ENCODE peak calls at places on chromosomes 6 and 20, in six cellular contexts. One of them, this sample, is unnamed.

GRCh38 chr6:151036869-151037680 is 171.6 kb downstream of the MTHFD1L start:
- DNase-seq in fibroblast of mammary gland: peak
- DNase-seq in T-helper 1 cell: no peak
- DNase-seq in GF-D8: no peak
- DNase-seq in Kasumi-1: no peak
- DNase-seq in right cardiac atrium: peak
- DNase-seq in this sample: no peak

GRCh38 chr20:57612436-57612835 is 7.8 kb downstream of the ZBP1 start:
- DNase-seq in fibroblast of mammary gland: no peak
- DNase-seq in T-helper 1 cell: no peak
- DNase-seq in GF-D8: no peak
- DNase-seq in Kasumi-1: no peak
- DNase-seq in right cardiac atrium: no peak
- DNase-seq in this sample: no peak

GRCh38 chr20:40188319-40188718 is 500.7 kb downstream of the MAFB start:
- DNase-seq in fibroblast of mammary gland: no peak
- DNase-seq in T-helper 1 cell: no peak
- DNase-seq in GF-D8: no peak
- DNase-seq in Kasumi-1: no peak
- DNase-seq in right cardiac atrium: no peak
- DNase-seq in this sample: no peak

GRCh38 chr6:53033764-53034163 is 31.4 kb upstream of the FBXO9 start:
- DNase-seq in fibroblast of mammary gland: peak
- DNase-seq in T-helper 1 cell: no peak
- DNase-seq in GF-D8: no peak
- DNase-seq in Kasumi-1: peak
- DNase-seq in right cardiac atrium: no peak
- DNase-seq in this sample: no peak

GRCh38 chr20:20690676-20691476 is 21.6 kb downstream of the RALGAPA2 start:
- DNase-seq in fibroblast of mammary gland: peak
- DNase-seq in T-helper 1 cell: no peak
- DNase-seq in GF-D8: peak
- DNase-seq in Kasumi-1: peak
- DNase-seq in right cardiac atrium: no peak
- DNase-seq in this sample: no peak

GRCh38 chr6:6699741-6700367 is 111.3 kb downstream of the LY86 start:
- DNase-seq in fibroblast of mammary gland: peak
- DNase-seq in T-helper 1 cell: no peak
- DNase-seq in GF-D8: peak
- DNase-seq in Kasumi-1: peak
- DNase-seq in right cardiac atrium: peak
- DNase-seq in this sample: peak

GRCh38 chr6:127384007-127384406 is 40.6 kb upstream of the ECHDC1 start:
- DNase-seq in fibroblast of mammary gland: peak
- DNase-seq in T-helper 1 cell: no peak
- DNase-seq in GF-D8: no peak
- DNase-seq in Kasumi-1: no peak
- DNase-seq in right cardiac atrium: no peak
- DNase-seq in this sample: no peak

GRCh38 chr6:144898052-144898689 is 613.0 kb downstream of the UTRN start:
- DNase-seq in fibroblast of mammary gland: peak
- DNase-seq in T-helper 1 cell: no peak
- DNase-seq in GF-D8: no peak
- DNase-seq in Kasumi-1: no peak
- DNase-seq in right cardiac atrium: no peak
- DNase-seq in this sample: peak

GRCh38 chr6:155504848-155505247 is 49.2 kb upstream of the NOX3 start:
- DNase-seq in fibroblast of mammary gland: no peak
- DNase-seq in T-helper 1 cell: no peak
- DNase-seq in GF-D8: no peak
- DNase-seq in Kasumi-1: no peak
- DNase-seq in right cardiac atrium: no peak
- DNase-seq in this sample: no peak

GRCh38 chr6:69044534-69044933 is 409.5 kb downstream of the ADGRB3 start:
- DNase-seq in fibroblast of mammary gland: peak
- DNase-seq in T-helper 1 cell: no peak
- DNase-seq in GF-D8: no peak
- DNase-seq in Kasumi-1: no peak
- DNase-seq in right cardiac atrium: no peak
- DNase-seq in this sample: no peak

GRCh38 chr6:17527076-17527475 is 73.0 kb upstream of the FAM8A1 start:
- DNase-seq in fibroblast of mammary gland: no peak
- DNase-seq in T-helper 1 cell: no peak
- DNase-seq in GF-D8: no peak
- DNase-seq in Kasumi-1: no peak
- DNase-seq in right cardiac atrium: no peak
- DNase-seq in this sample: no peak

GRCh38 chr6:69416739-69417138 is 380.1 kb downstream of the LMBRD1 start:
- DNase-seq in fibroblast of mammary gland: peak
- DNase-seq in T-helper 1 cell: no peak
- DNase-seq in GF-D8: no peak
- DNase-seq in Kasumi-1: no peak
- DNase-seq in right cardiac atrium: no peak
- DNase-seq in this sample: no peak

GRCh38 chr20:58587467-58587866 is 63.6 kb upstream of the STX16 start:
- DNase-seq in fibroblast of mammary gland: no peak
- DNase-seq in T-helper 1 cell: no peak
- DNase-seq in GF-D8: no peak
- DNase-seq in Kasumi-1: no peak
- DNase-seq in right cardiac atrium: no peak
- DNase-seq in this sample: no peak

GRCh38 chr6:145483191-145483996 is 251.9 kb downstream of the EPM2A start:
- DNase-seq in fibroblast of mammary gland: peak
- DNase-seq in T-helper 1 cell: no peak
- DNase-seq in GF-D8: no peak
- DNase-seq in Kasumi-1: no peak
- DNase-seq in right cardiac atrium: no peak
- DNase-seq in this sample: no peak

GRCh38 chr20:2984956-2985661 is 58.3 kb upstream of the GNRH2 start:
- DNase-seq in fibroblast of mammary gland: peak
- DNase-seq in T-helper 1 cell: no peak
- DNase-seq in GF-D8: no peak
- DNase-seq in Kasumi-1: no peak
- DNase-seq in right cardiac atrium: no peak
- DNase-seq in this sample: no peak

GRCh38 chr6:99993533-99994251 is at the start of gene MCHR2:
- DNase-seq in fibroblast of mammary gland: no peak
- DNase-seq in T-helper 1 cell: no peak
- DNase-seq in GF-D8: no peak
- DNase-seq in Kasumi-1: no peak
- DNase-seq in right cardiac atrium: no peak
- DNase-seq in this sample: no peak

GRCh38 chr20:24627926-24628325 is 158.5 kb downstream of the SYNDIG1 start:
- DNase-seq in fibroblast of mammary gland: no peak
- DNase-seq in T-helper 1 cell: no peak
- DNase-seq in GF-D8: no peak
- DNase-seq in Kasumi-1: no peak
- DNase-seq in right cardiac atrium: no peak
- DNase-seq in this sample: no peak

GRCh38 chr6:82704048-82704447 is 340.4 kb downstream of the TPBG start:
- DNase-seq in fibroblast of mammary gland: peak
- DNase-seq in T-helper 1 cell: no peak
- DNase-seq in GF-D8: no peak
- DNase-seq in Kasumi-1: no peak
- DNase-seq in right cardiac atrium: no peak
- DNase-seq in this sample: peak

GRCh38 chr6:46465294-46466165 is 25.7 kb downstream of the RCAN2 start:
- DNase-seq in fibroblast of mammary gland: peak
- DNase-seq in T-helper 1 cell: no peak
- DNase-seq in GF-D8: no peak
- DNase-seq in Kasumi-1: peak
- DNase-seq in right cardiac atrium: no peak
- DNase-seq in this sample: no peak

GRCh38 chr6:45513331-45513730 is 135.6 kb upstream of the SUPT3H start:
- DNase-seq in fibroblast of mammary gland: no peak
- DNase-seq in T-helper 1 cell: no peak
- DNase-seq in GF-D8: no peak
- DNase-seq in Kasumi-1: no peak
- DNase-seq in right cardiac atrium: no peak
- DNase-seq in this sample: no peak

GRCh38 chr20:31722388-31723281 is at the start of gene BCL2L1:
- DNase-seq in fibroblast of mammary gland: peak
- DNase-seq in T-helper 1 cell: peak
- DNase-seq in GF-D8: peak
- DNase-seq in Kasumi-1: peak
- DNase-seq in right cardiac atrium: peak
- DNase-seq in this sample: peak

GRCh38 chr20:39298566-39299501 is 336.7 kb downstream of the DHX35 start:
- DNase-seq in fibroblast of mammary gland: peak
- DNase-seq in T-helper 1 cell: no peak
- DNase-seq in GF-D8: no peak
- DNase-seq in Kasumi-1: no peak
- DNase-seq in right cardiac atrium: no peak
- DNase-seq in this sample: no peak

GRCh38 chr6:7264041-7264440 is 49.0 kb downstream of the SSR1 start:
- DNase-seq in fibroblast of mammary gland: no peak
- DNase-seq in T-helper 1 cell: no peak
- DNase-seq in GF-D8: no peak
- DNase-seq in Kasumi-1: no peak
- DNase-seq in right cardiac atrium: peak
- DNase-seq in this sample: no peak

GRCh38 chr6:142850653-142851434 is 94.1 kb downstream of the HIVEP2 start:
- DNase-seq in fibroblast of mammary gland: peak
- DNase-seq in T-helper 1 cell: no peak
- DNase-seq in GF-D8: no peak
- DNase-seq in Kasumi-1: no peak
- DNase-seq in right cardiac atrium: no peak
- DNase-seq in this sample: no peak

GRCh38 chr20:15119852-15120251 is 782.4 kb upstream of the FLRT3 start:
- DNase-seq in fibroblast of mammary gland: no peak
- DNase-seq in T-helper 1 cell: no peak
- DNase-seq in GF-D8: no peak
- DNase-seq in Kasumi-1: no peak
- DNase-seq in right cardiac atrium: no peak
- DNase-seq in this sample: no peak

GRCh38 chr6:40713002-40713719 is 126.0 kb upstream of the LRFN2 start:
- DNase-seq in fibroblast of mammary gland: no peak
- DNase-seq in T-helper 1 cell: no peak
- DNase-seq in GF-D8: no peak
- DNase-seq in Kasumi-1: no peak
- DNase-seq in right cardiac atrium: no peak
- DNase-seq in this sample: no peak

GRCh38 chr6:22149501-22150490 is 147.0 kb downstream of the PRL start:
- DNase-seq in fibroblast of mammary gland: no peak
- DNase-seq in T-helper 1 cell: no peak
- DNase-seq in GF-D8: no peak
- DNase-seq in Kasumi-1: no peak
- DNase-seq in right cardiac atrium: no peak
- DNase-seq in this sample: peak

GRCh38 chr6:74551896-74552295 is 654.0 kb downstream of the COL12A1 start:
- DNase-seq in fibroblast of mammary gland: peak
- DNase-seq in T-helper 1 cell: no peak
- DNase-seq in GF-D8: no peak
- DNase-seq in Kasumi-1: no peak
- DNase-seq in right cardiac atrium: no peak
- DNase-seq in this sample: no peak

GRCh38 chr6:27791182-27791939 is 120.8 kb downstream of the OR2B2 start:
- DNase-seq in fibroblast of mammary gland: peak
- DNase-seq in T-helper 1 cell: no peak
- DNase-seq in GF-D8: no peak
- DNase-seq in Kasumi-1: no peak
- DNase-seq in right cardiac atrium: peak
- DNase-seq in this sample: peak

GRCh38 chr20:15597306-15597705 is 975.9 kb downstream of the KIF16B start:
- DNase-seq in fibroblast of mammary gland: no peak
- DNase-seq in T-helper 1 cell: no peak
- DNase-seq in GF-D8: no peak
- DNase-seq in Kasumi-1: no peak
- DNase-seq in right cardiac atrium: no peak
- DNase-seq in this sample: peak